ENCODE peak calls at places on chromosomes 1 and 21, in nine cellular contexts. G, J, N, F, K, I, S, Z and Q are unnamed samples.

GRCh38 chr1:7046314-7046713 is 261.1 kb downstream of the CAMTA1 start:
- DNase-seq in G (peak), J (no peak), N (no peak), F (no peak), K (no peak), I (peak), S (no peak), Z (no peak), Q (no peak)

GRCh38 chr1:6734579-6735397 is 33.2 kb upstream of the DNAJC11 start:
- DNase-seq in G (no peak), J (no peak), N (no peak), F (no peak), K (no peak), I (peak), S (no peak), Z (no peak), Q (no peak)

GRCh38 chr1:15282810-15283474 is 35.9 kb downstream of the FHAD1 start:
- DNase-seq in G (no peak), J (no peak), N (no peak), F (no peak), K (no peak), I (no peak), S (no peak), Z (no peak), Q (peak)

GRCh38 chr21:35149698-35150097 is 100.6 kb upstream of the RUNX1 start:
- DNase-seq in G (peak), J (no peak), N (no peak), F (no peak), K (no peak), I (peak), S (no peak), Z (no peak), Q (no peak)

GRCh38 chr1:212540031-212540430 is 68.5 kb upstream of the ATF3 start:
- DNase-seq in G (no peak), J (no peak), N (no peak), F (no peak), K (no peak), I (no peak), S (no peak), Z (no peak), Q (no peak)

GRCh38 chr21:37225440-37225839 is 41.7 kb downstream of the VPS26C start:
- DNase-seq in G (no peak), J (peak), N (no peak), F (no peak), K (no peak), I (no peak), S (no peak), Z (no peak), Q (no peak)

GRCh38 chr1:70633004-70633403 is 221.9 kb downstream of the CTH start:
- DNase-seq in G (no peak), J (no peak), N (no peak), F (no peak), K (no peak), I (no peak), S (peak), Z (no peak), Q (no peak)

GRCh38 chr1:80153762-80154555 is 1147.4 kb upstream of the ADGRL4 start:
- DNase-seq in G (no peak), J (no peak), N (no peak), F (no peak), K (no peak), I (no peak), S (no peak), Z (no peak), Q (no peak)

GRCh38 chr1:241828576-241828975 is 19.4 kb upstream of the EXO1 start:
- DNase-seq in G (peak), J (no peak), N (no peak), F (no peak), K (no peak), I (peak), S (peak), Z (no peak), Q (peak)

GRCh38 chr1:110007045-110007444 is 22.5 kb downstream of the AHCYL1 start:
- DNase-seq in G (no peak), J (no peak), N (no peak), F (no peak), K (no peak), I (no peak), S (no peak), Z (peak), Q (no peak)

GRCh38 chr1:110477445-110477957 is 26.6 kb downstream of the PROK1 start:
- DNase-seq in G (no peak), J (no peak), N (no peak), F (no peak), K (no peak), I (no peak), S (no peak), Z (no peak), Q (no peak)

GRCh38 chr1:23722652-23723051 is 20.6 kb upstream of the ELOA start:
- DNase-seq in G (no peak), J (no peak), N (no peak), F (no peak), K (no peak), I (no peak), S (no peak), Z (no peak), Q (no peak)

GRCh38 chr1:115492880-115493279 is 148.9 kb upstream of the VANGL1 start:
- DNase-seq in G (peak), J (no peak), N (no peak), F (no peak), K (no peak), I (peak), S (no peak), Z (no peak), Q (no peak)

GRCh38 chr21:45142469-45142868 is 68.1 kb downstream of the ADARB1 start:
- DNase-seq in G (no peak), J (no peak), N (peak), F (no peak), K (peak), I (peak), S (peak), Z (no peak), Q (no peak)